ENCODE peak calls at places on chromosome 6, in eight cellular contexts. N is iris pigment epithelial cell; B is stimulated activated CD4-positive, alpha-beta T cell treated with anti-CD3 and anti-CD28 coated beads, Interleukin-4, amount 100 ng/mL, for 24 hours; R is T-helper 2 cell; D is activated CD4-positive, CD25-positive, alpha-beta regulatory T cell treated with anti-CD3 and anti-CD28 coated beads, Interleukin-2, amount 50 U/mL, for 72 hours; O is left ventricle myocardium inferior; X is WTC11; W is NCI-H774. S is an unnamed sample.

GRCh38 chr6:109187399-109188114 is 92.2 kb downstream of the CEP57L1 start:
- DNase-seq in N (peak; percentile 35), B (peak; percentile 59), R (peak; percentile 30), D (peak; percentile 59), O (peak; percentile 20), X (peak; percentile 70), W (peak; percentile 75), S (peak; percentile 45)

GRCh38 chr6:66735106-66735890 is 1028.3 kb upstream of the EYS start:
- DNase-seq in N (peak; percentile 79), B (no peak), R (no peak), D (no peak), O (no peak), X (no peak), W (no peak), S (no peak)

GRCh38 chr6:99434702-99435530 is 9.8 kb upstream of the PNISR start:
- DNase-seq in N (peak; percentile 50), B (no peak), R (no peak), D (no peak), O (no peak), X (no peak), W (no peak), S (no peak)

GRCh38 chr6:54194067-54194466 is 82.8 kb downstream of the MLIP start:
- DNase-seq in N (peak; percentile 82), B (no peak), R (no peak), D (no peak), O (no peak), X (no peak), W (no peak), S (no peak)

GRCh38 chr6:43798688-43799444 is 28.9 kb downstream of the VEGFA start:
- DNase-seq in N (peak; percentile 73), B (no peak), R (no peak), D (peak; percentile 44), O (peak; percentile 60), X (no peak), W (no peak), S (no peak)

GRCh38 chr6:2659882-2660281 is 90.8 kb downstream of the MYLK4 start:
- DNase-seq in N (peak; percentile 40), B (no peak), R (no peak), D (no peak), O (no peak), X (no peak), W (no peak), S (no peak)

GRCh38 chr6:130364224-130364780 is 1.5 kb upstream of the TMEM200A start:
- DNase-seq in N (no peak), B (no peak), R (no peak), D (no peak), O (no peak), X (no peak), W (no peak), S (no peak)

GRCh38 chr6:56699066-56699654 is 56.5 kb upstream of the DST start:
- DNase-seq in N (peak; percentile 52), B (no peak), R (no peak), D (no peak), O (no peak), X (no peak), W (peak; percentile 6), S (peak; percentile 1)

GRCh38 chr6:32204268-32204715 is 11.8 kb upstream of the GPSM3 start:
- DNase-seq in N (no peak), B (no peak), R (no peak), D (no peak), O (no peak), X (no peak), W (no peak), S (no peak)

GRCh38 chr6:41268478-41268877 is 18.0 kb downstream of the TREM1 start:
- DNase-seq in N (no peak), B (no peak), R (no peak), D (no peak), O (no peak), X (no peak), W (no peak), S (no peak)

S was measured in NCI-H1092.